ENCODE peak calls at places on chromosomes 6 and 20, in six cellular contexts. One of them, this sample, is unnamed.

GRCh38 chr20:40197744-40198143 is 491.3 kb downstream of the MAFB start:
- DNase-seq in K562: no peak
- DNase-seq in breast epithelium: no peak
- DNase-seq in stomach: no peak
- DNase-seq in suprapubic skin: no peak
- DNase-seq in vagina: no peak
- DNase-seq in this sample: no peak

GRCh38 chr6:25842526-25842925 is 10.7 kb upstream of the SLC17A1 start:
- DNase-seq in K562: no peak
- DNase-seq in breast epithelium: no peak
- DNase-seq in stomach: no peak
- DNase-seq in suprapubic skin: no peak
- DNase-seq in vagina: no peak
- DNase-seq in this sample: no peak

GRCh38 chr6:111552241-111552744 is 53.4 kb downstream of the TRAF3IP2 start:
- DNase-seq in K562: no peak
- DNase-seq in breast epithelium: no peak
- DNase-seq in stomach: peak
- DNase-seq in suprapubic skin: no peak
- DNase-seq in vagina: no peak
- DNase-seq in this sample: peak

GRCh38 chr6:2158596-2159271 is 86.7 kb downstream of the GMDS start:
- DNase-seq in K562: peak
- DNase-seq in breast epithelium: no peak
- DNase-seq in stomach: no peak
- DNase-seq in suprapubic skin: no peak
- DNase-seq in vagina: no peak
- DNase-seq in this sample: no peak

GRCh38 chr20:15155848-15156401 is 818.5 kb upstream of the FLRT3 start:
- DNase-seq in K562: no peak
- DNase-seq in breast epithelium: no peak
- DNase-seq in stomach: no peak
- DNase-seq in suprapubic skin: no peak
- DNase-seq in vagina: no peak
- DNase-seq in this sample: no peak

GRCh38 chr6:72855471-72855870 is 233.6 kb downstream of the KCNQ5 start:
- DNase-seq in K562: no peak
- DNase-seq in breast epithelium: no peak
- DNase-seq in stomach: no peak
- DNase-seq in suprapubic skin: no peak
- DNase-seq in vagina: no peak
- DNase-seq in this sample: no peak

GRCh38 chr6:169963581-169964297 is 212.3 kb downstream of the ERMARD start:
- DNase-seq in K562: no peak
- DNase-seq in breast epithelium: no peak
- DNase-seq in stomach: peak
- DNase-seq in suprapubic skin: peak
- DNase-seq in vagina: peak
- DNase-seq in this sample: no peak

GRCh38 chr6:157379656-157380457 is 1.1 kb upstream of the ZDHHC14 start:
- DNase-seq in K562: peak
- DNase-seq in breast epithelium: peak
- DNase-seq in stomach: peak
- DNase-seq in suprapubic skin: peak
- DNase-seq in vagina: no peak
- DNase-seq in this sample: peak

GRCh38 chr6:148053209-148053608 is 289.4 kb upstream of the SASH1 start:
- DNase-seq in K562: no peak
- DNase-seq in breast epithelium: no peak
- DNase-seq in stomach: no peak
- DNase-seq in suprapubic skin: no peak
- DNase-seq in vagina: no peak
- DNase-seq in this sample: no peak

GRCh38 chr6:154994881-154995240 is 254 bp upstream of the TIAM2 start:
- DNase-seq in K562: no peak
- DNase-seq in breast epithelium: no peak
- DNase-seq in stomach: no peak
- DNase-seq in suprapubic skin: no peak
- DNase-seq in vagina: no peak
- DNase-seq in this sample: no peak

GRCh38 chr6:110491299-110491643 is 14.9 kb upstream of the SLC22A16 start:
- DNase-seq in K562: no peak
- DNase-seq in breast epithelium: no peak
- DNase-seq in stomach: no peak
- DNase-seq in suprapubic skin: no peak
- DNase-seq in vagina: no peak
- DNase-seq in this sample: no peak

GRCh38 chr20:36454664-36455427 is 86.5 kb upstream of the MYL9 start:
- DNase-seq in K562: no peak
- DNase-seq in breast epithelium: no peak
- DNase-seq in stomach: peak
- DNase-seq in suprapubic skin: no peak
- DNase-seq in vagina: no peak
- DNase-seq in this sample: no peak

GRCh38 chr6:148580442-148580841 is 166.4 kb upstream of the UST start:
- DNase-seq in K562: no peak
- DNase-seq in breast epithelium: no peak
- DNase-seq in stomach: no peak
- DNase-seq in suprapubic skin: no peak
- DNase-seq in vagina: no peak
- DNase-seq in this sample: no peak

GRCh38 chr6:33689879-33690278 is 21.6 kb downstream of the UQCC2 start:
- DNase-seq in K562: no peak
- DNase-seq in breast epithelium: no peak
- DNase-seq in stomach: no peak
- DNase-seq in suprapubic skin: no peak
- DNase-seq in vagina: no peak
- DNase-seq in this sample: no peak

GRCh38 chr6:47663462-47664216 is 34.7 kb upstream of the ADGRF4 start:
- DNase-seq in K562: no peak
- DNase-seq in breast epithelium: no peak
- DNase-seq in stomach: no peak
- DNase-seq in suprapubic skin: no peak
- DNase-seq in vagina: no peak
- DNase-seq in this sample: no peak

GRCh38 chr6:4134841-4135664 is at the start of gene ECI2:
- DNase-seq in K562: peak
- DNase-seq in breast epithelium: peak
- DNase-seq in stomach: peak
- DNase-seq in suprapubic skin: no peak
- DNase-seq in vagina: no peak
- DNase-seq in this sample: no peak

GRCh38 chr20:56391596-56392281 is at the start of gene AURKA:
- DNase-seq in K562: no peak
- DNase-seq in breast epithelium: no peak
- DNase-seq in stomach: no peak
- DNase-seq in suprapubic skin: no peak
- DNase-seq in vagina: peak
- DNase-seq in this sample: no peak

GRCh38 chr6:168865-169455 is 123.3 kb upstream of the DUSP22 start:
- DNase-seq in K562: peak
- DNase-seq in breast epithelium: no peak
- DNase-seq in stomach: no peak
- DNase-seq in suprapubic skin: no peak
- DNase-seq in vagina: no peak
- DNase-seq in this sample: no peak

GRCh38 chr6:22383016-22383415 is 86.2 kb upstream of the PRL start:
- DNase-seq in K562: no peak
- DNase-seq in breast epithelium: no peak
- DNase-seq in stomach: no peak
- DNase-seq in suprapubic skin: no peak
- DNase-seq in vagina: no peak
- DNase-seq in this sample: no peak

GRCh38 chr6:133504761-133505160 is 263.6 kb downstream of the EYA4 start:
- DNase-seq in K562: no peak
- DNase-seq in breast epithelium: no peak
- DNase-seq in stomach: no peak
- DNase-seq in suprapubic skin: no peak
- DNase-seq in vagina: no peak
- DNase-seq in this sample: no peak

GRCh38 chr6:152313542-152314482 is 323.4 kb downstream of the SYNE1 start:
- DNase-seq in K562: no peak
- DNase-seq in breast epithelium: no peak
- DNase-seq in stomach: no peak
- DNase-seq in suprapubic skin: no peak
- DNase-seq in vagina: no peak
- DNase-seq in this sample: no peak

GRCh38 chr20:8060977-8061376 is 41.4 kb upstream of the TMX4 start:
- DNase-seq in K562: no peak
- DNase-seq in breast epithelium: no peak
- DNase-seq in stomach: no peak
- DNase-seq in suprapubic skin: no peak
- DNase-seq in vagina: no peak
- DNase-seq in this sample: no peak

GRCh38 chr6:26342106-26342999 is 22.6 kb upstream of the BTN3A2 start:
- DNase-seq in K562: no peak
- DNase-seq in breast epithelium: no peak
- DNase-seq in stomach: no peak
- DNase-seq in suprapubic skin: no peak
- DNase-seq in vagina: no peak
- DNase-seq in this sample: no peak

DNA sequence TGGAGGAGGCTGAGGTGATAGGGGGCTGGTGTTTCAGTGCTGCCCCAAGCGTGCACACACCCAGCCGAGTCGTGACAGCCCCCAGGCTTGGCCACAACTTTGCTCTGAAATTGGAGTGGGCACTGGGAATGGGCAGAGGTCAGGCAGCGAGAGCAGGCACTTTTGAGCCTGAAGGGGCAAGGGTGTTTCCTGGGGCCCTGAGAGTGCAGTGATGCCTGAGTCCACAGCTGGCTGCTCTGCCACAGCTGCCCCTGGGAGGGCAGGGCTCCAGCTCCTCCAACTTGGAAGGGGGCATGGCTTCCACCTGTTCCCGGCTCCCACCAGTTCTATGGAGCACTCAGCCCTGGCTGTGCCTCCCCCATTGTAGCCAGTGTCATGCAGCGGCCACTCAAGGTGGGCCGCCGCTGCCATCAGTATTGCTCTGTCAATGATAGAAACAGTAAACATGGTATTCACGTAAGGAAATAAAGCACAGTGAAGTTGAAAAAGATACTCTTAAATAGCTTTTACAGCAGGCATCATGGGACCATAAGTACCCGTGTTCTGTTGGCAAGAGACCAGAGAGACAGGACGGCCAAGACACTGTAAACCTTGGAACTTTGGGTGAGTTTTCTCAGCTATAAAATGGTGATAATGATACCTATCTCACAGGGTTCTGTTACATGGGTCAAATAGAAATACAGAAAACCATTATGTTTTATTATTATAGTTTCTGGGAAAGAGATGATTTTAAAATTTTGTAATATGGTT is 108.9 kb downstream of the THEMIS start:
- DNase-seq in K562: no peak
- DNase-seq in breast epithelium: no peak
- DNase-seq in stomach: no peak
- DNase-seq in suprapubic skin: no peak
- DNase-seq in vagina: no peak
- DNase-seq in this sample: no peak
- TF ChIP-seq POLR2AphosphoS5 in K562: no peak
- TF ChIP-seq POLR2AphosphoS5 in breast epithelium: no peak
- TF ChIP-seq POLR2AphosphoS5 in stomach: no peak
- TF ChIP-seq POLR2AphosphoS5 in suprapubic skin: no peak
- TF ChIP-seq POLR2AphosphoS5 in vagina: no peak
- TF ChIP-seq POLR2AphosphoS5 in this sample: no peak

GRCh38 chr20:63782051-63782471 is 42.5 kb downstream of the SLC2A4RG start:
- DNase-seq in K562: no peak
- DNase-seq in breast epithelium: no peak
- DNase-seq in stomach: no peak
- DNase-seq in suprapubic skin: no peak
- DNase-seq in vagina: no peak
- DNase-seq in this sample: no peak
- TF ChIP-seq CTCF in K562: peak
- TF ChIP-seq CTCF in breast epithelium: no peak
- TF ChIP-seq CTCF in stomach: no peak
- TF ChIP-seq CTCF in suprapubic skin: no peak
- TF ChIP-seq CTCF in vagina: no peak
- TF ChIP-seq CTCF in this sample: no peak

DNA sequence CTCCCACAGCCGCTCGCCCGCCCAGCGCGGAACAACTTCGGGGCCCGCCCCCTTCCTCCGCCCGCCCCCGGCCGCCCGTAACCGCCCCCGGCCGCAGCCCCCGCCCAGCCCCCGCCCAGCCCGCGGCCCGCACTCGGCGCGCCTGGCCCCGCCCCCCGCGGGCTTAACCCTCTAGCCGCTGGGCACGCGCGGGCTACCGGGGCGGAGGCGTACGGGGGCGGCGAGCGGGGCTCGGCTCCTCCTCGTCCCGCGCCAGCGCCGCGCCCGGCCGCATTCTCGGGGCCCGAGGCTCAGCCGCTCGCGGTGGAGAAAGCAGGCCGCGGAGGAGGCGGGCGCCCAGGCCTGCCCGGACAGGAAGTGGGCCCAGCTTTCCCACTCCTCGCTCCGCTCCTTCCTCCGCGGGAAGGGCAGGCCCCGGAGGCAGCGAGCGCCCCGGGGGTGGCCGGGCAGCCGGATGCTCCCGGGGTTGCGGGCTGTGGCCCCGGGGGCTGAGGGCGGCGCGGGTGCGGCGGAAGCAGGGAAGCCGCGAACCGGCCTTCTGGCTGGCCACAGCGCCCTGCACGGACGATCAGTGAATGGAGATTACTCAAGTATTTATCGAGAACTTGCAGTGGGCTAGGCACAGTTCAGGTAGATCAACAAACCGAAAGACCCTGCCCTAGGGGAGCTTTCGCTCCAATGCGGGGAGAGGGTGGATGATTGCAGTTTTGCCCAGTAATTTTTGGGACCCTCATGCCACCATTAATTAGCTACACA is at the start of gene TRAM2:
- DNase-seq in K562: peak
- DNase-seq in breast epithelium: peak
- DNase-seq in stomach: peak
- DNase-seq in suprapubic skin: peak
- DNase-seq in vagina: no peak
- DNase-seq in this sample: peak
- TF ChIP-seq POLR2A in K562: peak
- TF ChIP-seq POLR2A in breast epithelium: no peak
- TF ChIP-seq POLR2A in stomach: no peak
- TF ChIP-seq POLR2A in suprapubic skin: peak
- TF ChIP-seq POLR2A in vagina: no peak
- TF ChIP-seq POLR2A in this sample: peak

GRCh38 chr20:60483371-60483770 is 525.1 kb downstream of the CDH26 start:
- DNase-seq in K562: no peak
- DNase-seq in breast epithelium: no peak
- DNase-seq in stomach: no peak
- DNase-seq in suprapubic skin: no peak
- DNase-seq in vagina: no peak
- DNase-seq in this sample: no peak

GRCh38 chr20:60485012-60485760 is 527.0 kb downstream of the CDH26 start:
- DNase-seq in K562: no peak
- DNase-seq in breast epithelium: no peak
- DNase-seq in stomach: no peak
- DNase-seq in suprapubic skin: no peak
- DNase-seq in vagina: peak
- DNase-seq in this sample: no peak

GRCh38 chr20:60482609-60483008 is 524.4 kb downstream of the CDH26 start:
- DNase-seq in K562: no peak
- DNase-seq in breast epithelium: no peak
- DNase-seq in stomach: no peak
- DNase-seq in suprapubic skin: no peak
- DNase-seq in vagina: peak
- DNase-seq in this sample: no peak

GRCh38 chr20:60486345-60486744 is 528.1 kb downstream of the CDH26 start:
- DNase-seq in K562: no peak
- DNase-seq in breast epithelium: no peak
- DNase-seq in stomach: no peak
- DNase-seq in suprapubic skin: no peak
- DNase-seq in vagina: no peak
- DNase-seq in this sample: no peak

GRCh38 chr20:60484316-60484715 is 526.1 kb downstream of the CDH26 start:
- DNase-seq in K562: no peak
- DNase-seq in breast epithelium: no peak
- DNase-seq in stomach: no peak
- DNase-seq in suprapubic skin: no peak
- DNase-seq in vagina: no peak
- DNase-seq in this sample: no peak
- TF ChIP-seq POLR2AphosphoS5 in K562: no peak
- TF ChIP-seq POLR2AphosphoS5 in breast epithelium: no peak
- TF ChIP-seq POLR2AphosphoS5 in stomach: no peak
- TF ChIP-seq POLR2AphosphoS5 in suprapubic skin: no peak
- TF ChIP-seq POLR2AphosphoS5 in vagina: no peak
- TF ChIP-seq POLR2AphosphoS5 in this sample: no peak